ENCODE peak calls at places on chromosomes 16 and 17, in five cellular contexts. One of them, this sample, is unnamed. For H3K4me1 and H3K9me3, the result is how much of the 10 kb centered on the place peaks cover.

GRCh38 chr16:85688586-85689284 is at the start of gene GINS2:
- DNase-seq in IMR-90: peak
- DNase-seq in neural progenitor cell: peak
- DNase-seq in heart left ventricle: peak
- DNase-seq in lower lobe of right lung: peak
- DNase-seq in this sample: peak

GRCh38 chr17:72571813-72572396 is 451.1 kb downstream of the SOX9 start:
- DNase-seq in IMR-90: no peak
- DNase-seq in neural progenitor cell: no peak
- DNase-seq in heart left ventricle: no peak
- DNase-seq in lower lobe of right lung: no peak
- DNase-seq in this sample: no peak

GRCh38 chr16:67562918-67563707 is 787 bp downstream of the CTCF start:
- DNase-seq in IMR-90: peak
- DNase-seq in neural progenitor cell: peak
- DNase-seq in heart left ventricle: peak
- DNase-seq in lower lobe of right lung: peak
- DNase-seq in this sample: peak

GRCh38 chr17:41377546-41377945 is 4.6 kb downstream of the KRT34 start:
- DNase-seq in IMR-90: peak
- DNase-seq in neural progenitor cell: no peak
- DNase-seq in heart left ventricle: no peak
- DNase-seq in lower lobe of right lung: no peak
- DNase-seq in this sample: no peak

GRCh38 chr17:259341-259976 is 78.0 kb upstream of the DOC2B start:
- DNase-seq in IMR-90: no peak
- DNase-seq in neural progenitor cell: no peak
- DNase-seq in heart left ventricle: peak
- DNase-seq in lower lobe of right lung: peak
- DNase-seq in this sample: peak

GRCh38 chr17:20083460-20083859 is 74.3 kb downstream of the SPECC1 start:
- DNase-seq in IMR-90: peak
- DNase-seq in neural progenitor cell: no peak
- DNase-seq in heart left ventricle: no peak
- DNase-seq in lower lobe of right lung: no peak
- DNase-seq in this sample: no peak

GRCh38 chr17:74853048-74853397 is 6.7 kb downstream of the GRIN2C start:
- DNase-seq in IMR-90: no peak
- DNase-seq in neural progenitor cell: no peak
- DNase-seq in heart left ventricle: no peak
- DNase-seq in lower lobe of right lung: no peak
- DNase-seq in this sample: no peak

GRCh38 chr17:73138541-73139138 is 26.2 kb upstream of the SSTR2 start:
- DNase-seq in IMR-90: no peak
- DNase-seq in neural progenitor cell: peak
- DNase-seq in heart left ventricle: no peak
- DNase-seq in lower lobe of right lung: no peak
- DNase-seq in this sample: no peak

GRCh38 chr17:74417178-74418045 is 14.5 kb upstream of the GPRC5C start:
- DNase-seq in IMR-90: no peak
- DNase-seq in neural progenitor cell: no peak
- DNase-seq in heart left ventricle: no peak
- DNase-seq in lower lobe of right lung: no peak
- DNase-seq in this sample: no peak

GRCh38 chr17:80511222-80512180 is 33.1 kb upstream of the RPTOR start:
- DNase-seq in IMR-90: no peak
- DNase-seq in neural progenitor cell: peak
- DNase-seq in heart left ventricle: no peak
- DNase-seq in lower lobe of right lung: no peak
- DNase-seq in this sample: no peak

GRCh38 chr17:74204474-74204873 is 996 bp downstream of the RPL38 start:
- DNase-seq in IMR-90: no peak
- DNase-seq in neural progenitor cell: no peak
- DNase-seq in heart left ventricle: no peak
- DNase-seq in lower lobe of right lung: no peak
- DNase-seq in this sample: no peak

GRCh38 chr17:73342057-73342522 is 30.3 kb upstream of the CDC42EP4 start:
- DNase-seq in IMR-90: peak
- DNase-seq in neural progenitor cell: peak
- DNase-seq in heart left ventricle: peak
- DNase-seq in lower lobe of right lung: peak
- DNase-seq in this sample: peak

GRCh38 chr17:17467720-17468119 is 9.1 kb upstream of the MED9 start:
- DNase-seq in IMR-90: peak
- DNase-seq in neural progenitor cell: no peak
- DNase-seq in heart left ventricle: no peak
- DNase-seq in lower lobe of right lung: no peak
- DNase-seq in this sample: no peak

GRCh38 chr16:69367980-69368379 is 16.4 kb upstream of the TMED6 start:
- DNase-seq in IMR-90: peak
- DNase-seq in neural progenitor cell: no peak
- DNase-seq in heart left ventricle: no peak
- DNase-seq in lower lobe of right lung: no peak
- DNase-seq in this sample: no peak

GRCh38 chr17:74484066-74484465 is 17.6 kb downstream of the CD300A start:
- DNase-seq in IMR-90: no peak
- DNase-seq in neural progenitor cell: no peak
- DNase-seq in heart left ventricle: no peak
- DNase-seq in lower lobe of right lung: no peak
- DNase-seq in this sample: no peak

GRCh38 chr17:45098869-45099616 is 33.3 kb downstream of the PLCD3 start:
- DNase-seq in IMR-90: peak
- DNase-seq in neural progenitor cell: peak
- DNase-seq in heart left ventricle: peak
- DNase-seq in lower lobe of right lung: peak
- DNase-seq in this sample: peak

GRCh38 chr16:68259007-68259406 is 5.3 kb upstream of the SLC7A6 start:
- DNase-seq in IMR-90: no peak
- DNase-seq in neural progenitor cell: no peak
- DNase-seq in heart left ventricle: no peak
- DNase-seq in lower lobe of right lung: no peak
- DNase-seq in this sample: no peak

GRCh38 chr17:60971515-60972369 is 294.1 kb downstream of the BCAS3 start:
- DNase-seq in IMR-90: peak
- DNase-seq in neural progenitor cell: peak
- DNase-seq in heart left ventricle: peak
- DNase-seq in lower lobe of right lung: no peak
- DNase-seq in this sample: no peak

GRCh38 chr17:83078378-83079339 is 750 bp upstream of the METRNL start:
- DNase-seq in IMR-90: no peak
- DNase-seq in neural progenitor cell: peak
- DNase-seq in heart left ventricle: no peak
- DNase-seq in lower lobe of right lung: peak
- DNase-seq in this sample: no peak

GRCh38 chr17:31534223-31534888 is 142.9 kb downstream of the RAB11FIP4 start:
- DNase-seq in IMR-90: peak
- DNase-seq in neural progenitor cell: no peak
- DNase-seq in heart left ventricle: no peak
- DNase-seq in lower lobe of right lung: no peak
- DNase-seq in this sample: no peak

GRCh38 chr16:71673190-71673956 is 47.4 kb downstream of the MARVELD3 start:
- DNase-seq in IMR-90: no peak
- DNase-seq in neural progenitor cell: no peak
- DNase-seq in heart left ventricle: no peak
- DNase-seq in lower lobe of right lung: no peak
- DNase-seq in this sample: no peak

GRCh38 chr17:55641559-55642160 is 81.0 kb downstream of the TMEM100 start:
- DNase-seq in IMR-90: peak
- DNase-seq in neural progenitor cell: peak
- DNase-seq in heart left ventricle: peak
- DNase-seq in lower lobe of right lung: peak
- DNase-seq in this sample: peak

GRCh38 chr16:77794586-77794985 is 6.2 kb downstream of the VAT1L start:
- DNase-seq in IMR-90: peak
- DNase-seq in neural progenitor cell: no peak
- DNase-seq in heart left ventricle: no peak
- DNase-seq in lower lobe of right lung: no peak
- DNase-seq in this sample: no peak

GRCh38 chr17:63988741-63989621 is 9.2 kb upstream of the PRR29 start:
- DNase-seq in IMR-90: no peak
- DNase-seq in neural progenitor cell: peak
- DNase-seq in heart left ventricle: no peak
- DNase-seq in lower lobe of right lung: peak
- DNase-seq in this sample: no peak

GRCh38 chr17:40360091-40360490 is 4.4 kb downstream of the GJD3 start:
- DNase-seq in IMR-90: no peak
- DNase-seq in neural progenitor cell: no peak
- DNase-seq in heart left ventricle: no peak
- DNase-seq in lower lobe of right lung: peak
- DNase-seq in this sample: no peak

GRCh38 chr16:57640612-57641011 is 12.2 kb downstream of the ADGRG1 start:
- DNase-seq in IMR-90: no peak
- DNase-seq in neural progenitor cell: no peak
- DNase-seq in heart left ventricle: no peak
- DNase-seq in lower lobe of right lung: no peak
- DNase-seq in this sample: no peak
- H3K27ac ChIP-seq in IMR-90: no peak
- H3K27ac ChIP-seq in neural progenitor cell: no peak
- H3K27ac ChIP-seq in heart left ventricle: peak
- H3K27ac ChIP-seq in lower lobe of right lung: no peak
- H3K27ac ChIP-seq in this sample: no peak

GRCh38 chr17:29140631-29141483 is 39.3 kb downstream of the MYO18A start:
- DNase-seq in IMR-90: peak
- DNase-seq in neural progenitor cell: peak
- DNase-seq in heart left ventricle: peak
- DNase-seq in lower lobe of right lung: no peak
- DNase-seq in this sample: peak
- H3K4me1 ChIP-seq in IMR-90: under half
- H3K4me1 ChIP-seq in neural progenitor cell: under half
- H3K4me1 ChIP-seq in heart left ventricle: half or more
- H3K4me1 ChIP-seq in lower lobe of right lung: half or more
- H3K4me1 ChIP-seq in this sample: under half

DNA sequence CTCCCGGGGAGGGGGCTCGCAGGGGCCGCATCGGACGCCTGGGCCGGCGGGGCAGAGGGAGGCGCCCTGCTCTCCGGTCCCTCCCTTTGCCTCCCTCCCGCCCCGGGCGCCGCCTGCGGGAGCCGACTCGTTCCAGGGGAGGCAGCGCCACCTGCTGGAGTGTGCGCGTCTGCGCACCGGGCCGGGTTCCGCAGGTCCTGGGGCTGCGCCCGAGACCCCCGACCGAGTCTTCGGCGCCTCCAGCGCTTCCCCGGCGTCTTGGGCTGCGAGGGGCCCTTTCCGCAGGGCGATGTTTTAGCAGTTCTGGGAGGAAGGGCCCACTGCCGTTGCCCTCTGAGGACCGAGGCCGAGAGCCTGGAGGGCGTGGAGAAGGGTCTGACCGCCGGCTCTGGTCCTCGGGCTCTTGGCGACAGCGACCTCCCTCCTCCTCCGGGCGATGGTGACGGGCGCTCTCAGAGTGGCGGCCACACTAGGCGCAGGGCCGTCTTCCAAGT is 106.3 kb downstream of the SEC14L1 start:
- DNase-seq in IMR-90: peak
- DNase-seq in neural progenitor cell: peak
- DNase-seq in heart left ventricle: peak
- DNase-seq in lower lobe of right lung: peak
- DNase-seq in this sample: peak
- H3K9me3 ChIP-seq in IMR-90: under half
- H3K9me3 ChIP-seq in neural progenitor cell: under half
- H3K9me3 ChIP-seq in heart left ventricle: under half
- H3K9me3 ChIP-seq in lower lobe of right lung: under half
- H3K9me3 ChIP-seq in this sample: under half

DNA sequence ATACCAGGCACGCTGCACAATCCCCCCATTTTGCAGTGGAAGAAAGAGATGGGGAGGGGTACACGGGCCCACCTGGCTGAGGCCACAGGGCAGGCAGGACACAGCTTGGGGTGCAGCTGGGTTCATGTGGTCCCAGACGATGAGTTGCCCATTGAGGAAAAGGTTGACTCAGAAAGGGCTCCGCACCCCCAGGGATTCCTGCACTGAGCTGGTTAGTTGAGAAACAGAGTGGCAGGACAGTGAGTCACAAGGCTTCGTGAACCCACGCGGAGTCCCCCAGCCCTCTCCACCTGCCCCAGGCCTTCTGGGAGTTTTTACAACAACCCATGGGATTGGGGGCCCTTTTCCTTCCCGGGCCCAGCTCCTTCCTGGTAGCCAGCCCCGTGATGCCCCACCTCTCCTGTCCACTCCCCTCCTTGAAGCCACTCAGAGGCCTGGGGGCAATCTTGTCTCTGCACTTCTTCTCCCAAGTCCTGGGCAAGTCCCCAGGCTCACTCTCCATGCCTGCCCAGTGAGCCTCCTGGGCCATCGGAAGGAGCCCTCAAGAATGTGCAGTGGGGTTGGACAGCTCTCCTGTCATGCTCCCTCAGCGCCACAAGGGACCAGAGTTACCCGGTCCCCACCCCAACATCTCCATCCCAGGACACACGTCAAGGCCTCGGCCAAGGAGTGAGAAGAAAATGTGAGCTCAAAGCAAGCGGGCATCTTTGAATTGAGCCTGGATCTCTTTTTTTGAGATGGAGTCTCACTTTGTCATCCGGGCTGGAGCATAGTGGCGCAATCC is 251.2 kb downstream of the PARN start:
- DNase-seq in IMR-90: peak
- DNase-seq in neural progenitor cell: no peak
- DNase-seq in heart left ventricle: no peak
- DNase-seq in lower lobe of right lung: no peak
- DNase-seq in this sample: no peak
- H3K27ac ChIP-seq in IMR-90: no peak
- H3K27ac ChIP-seq in neural progenitor cell: no peak
- H3K27ac ChIP-seq in heart left ventricle: no peak
- H3K27ac ChIP-seq in lower lobe of right lung: no peak
- H3K27ac ChIP-seq in this sample: no peak

DNA sequence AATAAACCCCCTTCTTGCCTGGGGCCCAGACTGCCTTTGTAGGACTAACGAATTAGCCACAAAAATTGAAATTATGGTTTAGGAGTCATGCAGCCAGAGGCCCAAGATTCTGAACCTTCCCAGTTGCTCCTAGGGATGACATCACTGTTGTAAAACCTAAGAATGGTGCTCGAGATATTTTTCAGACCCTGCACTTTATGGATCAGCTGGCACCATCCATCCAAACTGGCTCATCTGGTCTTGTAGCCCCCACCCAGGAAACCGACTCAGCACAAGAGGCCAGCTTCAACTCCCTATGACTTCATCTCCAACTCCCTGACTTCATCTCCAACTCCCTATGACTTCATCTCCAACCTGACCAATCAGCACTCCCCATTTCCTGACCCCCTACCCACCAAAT is 10.9 kb upstream of the EVPL start:
- DNase-seq in IMR-90: peak
- DNase-seq in neural progenitor cell: no peak
- DNase-seq in heart left ventricle: no peak
- DNase-seq in lower lobe of right lung: no peak
- DNase-seq in this sample: no peak
- H3K4me1 ChIP-seq in IMR-90: under half
- H3K4me1 ChIP-seq in neural progenitor cell: under half
- H3K4me1 ChIP-seq in heart left ventricle: under half
- H3K4me1 ChIP-seq in lower lobe of right lung: under half
- H3K4me1 ChIP-seq in this sample: under half

GRCh38 chr17:71189493-71189831 is 931.4 kb upstream of the SOX9 start:
- DNase-seq in IMR-90: no peak
- DNase-seq in neural progenitor cell: no peak
- DNase-seq in heart left ventricle: no peak
- DNase-seq in lower lobe of right lung: no peak
- DNase-seq in this sample: no peak
- H3K9me3 ChIP-seq in IMR-90: under half
- H3K9me3 ChIP-seq in neural progenitor cell: under half
- H3K9me3 ChIP-seq in heart left ventricle: under half
- H3K9me3 ChIP-seq in lower lobe of right lung: under half
- H3K9me3 ChIP-seq in this sample: under half

GRCh38 chr17:50893183-50893993 is 27.2 kb upstream of the TOB1 start:
- DNase-seq in IMR-90: peak
- DNase-seq in neural progenitor cell: peak
- DNase-seq in heart left ventricle: no peak
- DNase-seq in lower lobe of right lung: no peak
- DNase-seq in this sample: no peak
- H3K27ac ChIP-seq in IMR-90: no peak
- H3K27ac ChIP-seq in neural progenitor cell: no peak
- H3K27ac ChIP-seq in heart left ventricle: no peak
- H3K27ac ChIP-seq in lower lobe of right lung: no peak
- H3K27ac ChIP-seq in this sample: no peak

GRCh38 chr17:46163316-46163715 is 29.9 kb downstream of the KANSL1 start:
- DNase-seq in IMR-90: no peak
- DNase-seq in neural progenitor cell: no peak
- DNase-seq in heart left ventricle: no peak
- DNase-seq in lower lobe of right lung: no peak
- DNase-seq in this sample: no peak
- H3K4me1 ChIP-seq in IMR-90: under half
- H3K4me1 ChIP-seq in neural progenitor cell: under half
- H3K4me1 ChIP-seq in heart left ventricle: half or more
- H3K4me1 ChIP-seq in lower lobe of right lung: half or more
- H3K4me1 ChIP-seq in this sample: under half

This sample was measured in tibial artery.